ENCODE peak calls at places on chromosome 7, in four cellular contexts. A, R, X and T are unnamed samples.

GRCh38 chr7:80187279-80187678 is 52.6 kb downstream of the GNAI1 start:
- DNase-seq in A (no peak), R (no peak), X (no peak), T (no peak)

GRCh38 chr7:154353385-154353784 is 301.2 kb downstream of the DPP6 start:
- DNase-seq in A (no peak), R (no peak), X (no peak), T (no peak)

GRCh38 chr7:128810473-128810872 is 18.7 kb downstream of the CCDC136 start:
- DNase-seq in A (no peak), R (no peak), X (no peak), T (no peak)

GRCh38 chr7:23434147-23434676 is 36.1 kb downstream of the IGF2BP3 start:
- DNase-seq in A (no peak), R (no peak), X (no peak), T (no peak)

GRCh38 chr7:10637991-10638390 is 335.7 kb upstream of the PHF14 start:
- DNase-seq in A (no peak), R (no peak), X (no peak), T (no peak)

GRCh38 chr7:521221-522070 is 1.8 kb upstream of the PDGFA start:
- DNase-seq in A (no peak), R (peak), X (peak), T (no peak)

GRCh38 chr7:128788446-128789412 is 3.0 kb upstream of the CCDC136 start:
- DNase-seq in A (no peak), R (no peak), X (no peak), T (no peak)

GRCh38 chr7:149245244-149245643 is 5.8 kb downstream of the ZNF212 start:
- DNase-seq in A (no peak), R (no peak), X (no peak), T (no peak)

GRCh38 chr7:128801667-128802066 is 9.9 kb downstream of the CCDC136 start:
- DNase-seq in A (no peak), R (no peak), X (no peak), T (no peak)

GRCh38 chr7:96238976-96239766 is 82.7 kb downstream of the SLC25A13 start:
- DNase-seq in A (no peak), R (no peak), X (no peak), T (no peak)

GRCh38 chr7:64618785-64619456 is 47.0 kb upstream of the ZNF107 start:
- DNase-seq in A (no peak), R (peak), X (no peak), T (peak)

GRCh38 chr7:108189733-108190388 is 59.7 kb upstream of the LAMB4 start:
- DNase-seq in A (no peak), R (no peak), X (no peak), T (no peak)

GRCh38 chr7:155524018-155524556 is 22.3 kb downstream of the CNPY1 start:
- DNase-seq in A (no peak), R (no peak), X (no peak), T (no peak)

GRCh38 chr7:102891693-102892261 is 21.0 kb upstream of the LRRC17 start:
- DNase-seq in A (peak), R (no peak), X (peak), T (peak)

GRCh38 chr7:1520574-1521234 is 9.8 kb upstream of the MAFK start:
- DNase-seq in A (no peak), R (peak), X (no peak), T (no peak)

GRCh38 chr7:24373556-24373955 is 89.6 kb downstream of the NPY start:
- DNase-seq in A (no peak), R (no peak), X (no peak), T (no peak)

GRCh38 chr7:146112755-146113154 is 3.8 kb upstream of the CNTNAP2 start:
- DNase-seq in A (no peak), R (no peak), X (no peak), T (no peak)

DNA sequence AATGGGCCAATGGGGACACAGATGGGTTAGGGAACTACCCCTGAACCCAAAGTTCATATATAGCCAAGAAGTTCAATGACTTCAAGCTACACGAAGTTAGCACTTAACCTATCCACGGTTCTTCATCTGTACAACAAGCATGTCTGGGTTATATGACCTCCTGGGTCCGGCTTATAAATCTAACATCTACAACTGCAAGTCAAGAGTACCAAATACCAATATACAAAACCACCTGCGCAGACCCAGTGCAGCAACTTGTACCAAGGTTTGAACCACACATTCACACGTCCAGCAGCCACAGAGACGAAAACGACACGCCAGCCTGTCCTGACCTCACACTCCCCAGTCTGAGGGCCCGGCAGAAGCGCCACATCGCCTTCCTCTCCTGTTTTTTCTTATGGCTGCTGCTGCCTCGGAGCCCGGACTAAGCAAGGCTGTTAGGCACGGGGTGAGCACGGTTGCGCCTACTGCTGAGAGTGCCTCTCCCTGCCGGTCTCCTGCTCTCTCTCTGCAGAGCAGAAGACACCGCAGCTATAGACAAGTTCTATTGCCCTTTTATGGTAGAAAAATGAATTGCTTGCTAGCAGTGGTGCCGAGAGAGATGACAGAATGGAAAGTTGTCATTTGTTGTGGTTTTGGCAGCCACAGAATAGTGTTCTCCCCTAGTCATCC is 86.3 kb downstream of the RNF216 start:
- DNase-seq in A (peak), R (no peak), X (no peak), T (no peak)
- H3K4me3 ChIP-seq in A (peak), R (no peak), X (peak), T (peak)

DNA sequence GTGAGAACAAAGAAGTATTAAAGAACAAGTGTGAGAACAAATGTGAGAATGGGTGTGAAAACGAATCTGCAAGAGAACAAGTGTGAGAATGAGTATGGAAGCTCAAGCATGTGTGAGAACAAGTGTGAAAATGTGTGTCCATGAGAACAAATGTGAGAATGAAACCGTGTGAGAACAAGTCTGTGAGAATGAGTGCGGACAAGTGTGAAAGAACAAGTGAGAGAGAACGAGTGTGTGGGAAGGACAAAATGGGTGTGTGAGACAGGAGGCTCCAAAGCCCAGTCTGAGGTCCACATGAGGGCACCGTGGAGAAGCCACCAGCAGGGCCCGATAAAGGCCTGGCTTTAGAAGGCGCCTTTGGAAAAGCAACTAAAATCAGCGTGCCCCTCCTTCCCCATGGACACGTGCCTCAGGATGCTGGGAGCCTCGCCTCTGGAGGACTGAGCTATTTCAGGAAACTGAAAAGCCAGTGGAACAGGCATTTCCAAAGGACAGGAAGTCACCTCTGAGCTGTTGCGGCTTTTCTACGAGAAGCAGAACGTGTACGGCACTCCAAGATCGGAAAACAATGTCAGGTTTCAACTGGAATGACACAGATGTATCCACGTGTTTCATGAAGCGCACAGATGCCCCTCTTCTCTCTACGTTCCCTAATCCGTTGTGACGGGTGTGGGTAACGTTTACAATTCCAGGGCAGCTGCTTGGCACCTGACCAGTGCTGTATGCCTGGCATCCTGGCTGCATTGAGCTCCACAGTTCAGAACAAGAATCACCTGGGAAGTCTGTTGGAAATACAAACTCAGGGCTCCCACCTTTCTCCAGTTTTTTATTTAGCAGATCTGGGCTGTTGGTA is 46.4 kb downstream of the ESYT2 start:
- DNase-seq in A (peak), R (peak), X (peak), T (no peak)
- TF ChIP-seq CTCF in A (peak), R (peak), X (peak), T (peak)

GRCh38 chr7:106864298-106865081 is 592 bp upstream of the PIK3CG start:
- DNase-seq in A (no peak), R (no peak), X (no peak), T (no peak)

GRCh38 chr7:106867641-106868351 is 2.7 kb downstream of the PIK3CG start:
- DNase-seq in A (no peak), R (no peak), X (peak), T (no peak)

GRCh38 chr7:106868364-106868763 is 3.3 kb downstream of the PIK3CG start:
- DNase-seq in A (no peak), R (no peak), X (no peak), T (no peak)

GRCh38 chr7:106865130-106866115 is at the start of gene PIK3CG:
- DNase-seq in A (no peak), R (no peak), X (no peak), T (no peak)

GRCh38 chr7:106866298-106867281 is 1.5 kb downstream of the PIK3CG start:
- DNase-seq in A (no peak), R (no peak), X (no peak), T (no peak)
- H3K4me3 ChIP-seq in A (no peak), R (no peak), X (peak), T (no peak)

GRCh38 chr7:90455163-90456030 is 14.0 kb upstream of the PTTG1IP2 start:
- DNase-seq in A (peak), R (no peak), X (no peak), T (no peak)

GRCh38 chr7:90458104-90458503 is 11.3 kb upstream of the PTTG1IP2 start:
- DNase-seq in A (no peak), R (no peak), X (no peak), T (no peak)

GRCh38 chr7:90461216-90461615 is 8.2 kb upstream of the PTTG1IP2 start:
- DNase-seq in A (no peak), R (no peak), X (no peak), T (no peak)

GRCh38 chr7:90453931-90454330 is 15.5 kb upstream of the PTTG1IP2 start:
- DNase-seq in A (no peak), R (no peak), X (no peak), T (no peak)

GRCh38 chr7:90459888-90460287 is 9.6 kb upstream of the PTTG1IP2 start:
- DNase-seq in A (no peak), R (no peak), X (no peak), T (no peak)
- TF ChIP-seq CTCF in A (peak), R (no peak), X (no peak), T (peak)

GRCh38 chr7:123616244-123616643 is 14.6 kb downstream of the ASB15 start:
- DNase-seq in A (peak), R (no peak), X (no peak), T (no peak)
- H3K4me3 ChIP-seq in A (no peak), R (no peak), X (no peak), T (no peak)

DNA sequence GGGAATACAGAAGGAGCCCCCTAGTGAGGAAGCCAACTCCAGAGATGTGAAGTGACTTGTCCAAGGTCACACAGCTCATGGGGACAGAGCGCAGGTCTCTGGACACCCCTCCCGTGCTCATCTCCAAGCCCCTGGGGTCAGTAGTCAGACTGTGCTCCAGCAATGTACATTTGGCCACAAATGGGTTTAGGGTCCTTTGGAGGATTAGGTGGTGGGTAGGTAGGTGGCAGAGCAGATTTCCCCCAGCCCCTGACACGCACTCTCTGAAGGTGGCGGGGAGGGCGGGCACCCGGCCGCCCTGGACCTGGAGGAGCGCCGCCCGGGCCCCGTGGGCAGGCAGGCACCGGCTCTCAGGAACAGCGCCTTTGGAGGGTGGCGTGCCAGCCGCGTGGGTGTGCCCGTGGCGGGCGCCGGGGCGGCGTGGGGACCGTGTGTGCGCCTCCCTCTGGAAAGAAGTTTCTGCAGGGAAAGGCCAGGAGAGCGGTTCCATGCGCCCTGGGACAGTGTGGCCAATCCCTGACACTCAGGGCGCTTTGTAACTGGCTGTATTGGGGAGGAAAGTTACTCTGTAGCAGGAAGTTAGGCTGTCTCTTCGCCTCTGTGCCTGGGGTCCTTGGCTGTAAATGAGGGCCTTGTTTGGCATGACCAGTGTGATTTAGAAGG is 1.0 kb downstream of the WIPF3 start:
- DNase-seq in A (no peak), R (no peak), X (peak), T (no peak)
- TF ChIP-seq CTCF in A (no peak), R (no peak), X (peak), T (no peak)

GRCh38 chr7:44394636-44395035 is 69.2 kb upstream of the CAMK2B start:
- DNase-seq in A (no peak), R (no peak), X (no peak), T (no peak)
- H3K4me3 ChIP-seq in A (no peak), R (no peak), X (no peak), T (no peak)

GRCh38 chr7:55054758-55055157 is 35.9 kb downstream of the EGFR start:
- DNase-seq in A (no peak), R (no peak), X (no peak), T (no peak)

GRCh38 chr7:55055479-55055878 is 36.7 kb downstream of the EGFR start:
- DNase-seq in A (no peak), R (no peak), X (no peak), T (peak)

GRCh38 chr7:55052726-55053431 is 34.1 kb downstream of the EGFR start:
- DNase-seq in A (no peak), R (no peak), X (no peak), T (no peak)

GRCh38 chr7:55053651-55054226 is 34.9 kb downstream of the EGFR start:
- DNase-seq in A (no peak), R (peak), X (no peak), T (no peak)

GRCh38 chr7:55054252-55054651 is 35.4 kb downstream of the EGFR start:
- DNase-seq in A (no peak), R (no peak), X (peak), T (no peak)
- TF ChIP-seq CTCF in A (peak), R (no peak), X (no peak), T (no peak)

GRCh38 chr7:150384406-150385239 is 5.5 kb downstream of the ZNF775 start:
- DNase-seq in A (no peak), R (no peak), X (no peak), T (no peak)
- H3K4me3 ChIP-seq in A (no peak), R (no peak), X (no peak), T (no peak)